ENCODE peak calls at places on chromosomes 11 and 22, in seven cellular contexts. One of them, this sample, is unnamed.

GRCh38 chr11:35714882-35715612 is 52.5 kb downstream of the TRIM44 start:
- DNase-seq in CD8-positive, alpha-beta T cell: no peak
- DNase-seq in heart right ventricle: no peak
- DNase-seq in A549: no peak
- DNase-seq in foreskin fibroblast: peak
- DNase-seq in neural progenitor cell: no peak
- DNase-seq in fibroblast of pulmonary artery: peak
- DNase-seq in this sample: peak

GRCh38 chr11:1574256-1575242 is 2.5 kb upstream of the DUSP8 start:
- DNase-seq in A549: peak
- DNase-seq in foreskin fibroblast: peak
- DNase-seq in heart right ventricle: peak
- DNase-seq in neural progenitor cell: peak
- DNase-seq in CD8-positive, alpha-beta T cell: peak
- DNase-seq in fibroblast of pulmonary artery: peak
- DNase-seq in this sample: peak

GRCh38 chr11:95363189-95363588 is 132.2 kb upstream of the SESN3 start:
- DNase-seq in foreskin fibroblast: no peak
- DNase-seq in CD8-positive, alpha-beta T cell: no peak
- DNase-seq in neural progenitor cell: no peak
- DNase-seq in A549: no peak
- DNase-seq in heart right ventricle: no peak
- DNase-seq in fibroblast of pulmonary artery: no peak
- DNase-seq in this sample: no peak

GRCh38 chr11:134675983-134676382 is 263.9 kb upstream of the B3GAT1 start:
- DNase-seq in fibroblast of pulmonary artery: no peak
- DNase-seq in heart right ventricle: no peak
- DNase-seq in foreskin fibroblast: no peak
- DNase-seq in CD8-positive, alpha-beta T cell: no peak
- DNase-seq in neural progenitor cell: no peak
- DNase-seq in A549: no peak
- DNase-seq in this sample: no peak

GRCh38 chr22:43440556-43440955 is 28.7 kb downstream of the MPPED1 start:
- DNase-seq in neural progenitor cell: no peak
- DNase-seq in A549: no peak
- DNase-seq in heart right ventricle: no peak
- DNase-seq in CD8-positive, alpha-beta T cell: no peak
- DNase-seq in fibroblast of pulmonary artery: no peak
- DNase-seq in foreskin fibroblast: no peak
- DNase-seq in this sample: no peak

GRCh38 chr22:32836286-32836859 is 34.9 kb downstream of the TIMP3 start:
- DNase-seq in foreskin fibroblast: no peak
- DNase-seq in heart right ventricle: no peak
- DNase-seq in fibroblast of pulmonary artery: peak
- DNase-seq in A549: peak
- DNase-seq in neural progenitor cell: peak
- DNase-seq in CD8-positive, alpha-beta T cell: no peak
- DNase-seq in this sample: no peak

GRCh38 chr11:84437129-84438123 is 1151.3 kb upstream of the CCDC90B start:
- DNase-seq in foreskin fibroblast: no peak
- DNase-seq in fibroblast of pulmonary artery: no peak
- DNase-seq in neural progenitor cell: peak
- DNase-seq in A549: peak
- DNase-seq in heart right ventricle: no peak
- DNase-seq in CD8-positive, alpha-beta T cell: no peak
- DNase-seq in this sample: peak

GRCh38 chr11:26297179-26297970 is 34.6 kb upstream of the ANO3 start:
- DNase-seq in foreskin fibroblast: peak
- DNase-seq in A549: peak
- DNase-seq in CD8-positive, alpha-beta T cell: no peak
- DNase-seq in neural progenitor cell: peak
- DNase-seq in heart right ventricle: no peak
- DNase-seq in fibroblast of pulmonary artery: peak
- DNase-seq in this sample: no peak

GRCh38 chr11:79122759-79123158 is 318.1 kb downstream of the TENM4 start:
- DNase-seq in neural progenitor cell: no peak
- DNase-seq in A549: peak
- DNase-seq in fibroblast of pulmonary artery: no peak
- DNase-seq in CD8-positive, alpha-beta T cell: no peak
- DNase-seq in foreskin fibroblast: no peak
- DNase-seq in heart right ventricle: no peak
- DNase-seq in this sample: no peak

GRCh38 chr11:20110908-20111669 is 49.2 kb downstream of the DBX1 start:
- DNase-seq in CD8-positive, alpha-beta T cell: peak
- DNase-seq in foreskin fibroblast: peak
- DNase-seq in A549: peak
- DNase-seq in heart right ventricle: no peak
- DNase-seq in neural progenitor cell: peak
- DNase-seq in fibroblast of pulmonary artery: peak
- DNase-seq in this sample: peak

GRCh38 chr22:27349456-27349855 is 452.1 kb downstream of the MN1 start:
- DNase-seq in A549: no peak
- DNase-seq in fibroblast of pulmonary artery: peak
- DNase-seq in heart right ventricle: no peak
- DNase-seq in neural progenitor cell: no peak
- DNase-seq in foreskin fibroblast: peak
- DNase-seq in CD8-positive, alpha-beta T cell: no peak
- DNase-seq in this sample: no peak

GRCh38 chr11:19577849-19578619 is 134.6 kb upstream of the NAV2 start:
- DNase-seq in foreskin fibroblast: peak
- DNase-seq in neural progenitor cell: no peak
- DNase-seq in fibroblast of pulmonary artery: peak
- DNase-seq in heart right ventricle: peak
- DNase-seq in CD8-positive, alpha-beta T cell: no peak
- DNase-seq in A549: no peak
- DNase-seq in this sample: no peak

GRCh38 chr22:42792909-42793847 is 63.9 kb downstream of the ARFGAP3 start:
- DNase-seq in A549: no peak
- DNase-seq in fibroblast of pulmonary artery: no peak
- DNase-seq in CD8-positive, alpha-beta T cell: no peak
- DNase-seq in foreskin fibroblast: no peak
- DNase-seq in heart right ventricle: no peak
- DNase-seq in neural progenitor cell: no peak
- DNase-seq in this sample: no peak

GRCh38 chr11:58770627-58771457 is 39.1 kb upstream of the GLYAT start:
- DNase-seq in foreskin fibroblast: peak
- DNase-seq in heart right ventricle: no peak
- DNase-seq in CD8-positive, alpha-beta T cell: no peak
- DNase-seq in A549: peak
- DNase-seq in neural progenitor cell: no peak
- DNase-seq in fibroblast of pulmonary artery: no peak
- DNase-seq in this sample: no peak

GRCh38 chr11:76185931-76186401 is 20.3 kb downstream of the WNT11 start:
- DNase-seq in foreskin fibroblast: peak
- DNase-seq in A549: no peak
- DNase-seq in CD8-positive, alpha-beta T cell: no peak
- DNase-seq in neural progenitor cell: no peak
- DNase-seq in heart right ventricle: peak
- DNase-seq in fibroblast of pulmonary artery: no peak
- DNase-seq in this sample: no peak

GRCh38 chr11:134566311-134566710 is 154.3 kb upstream of the B3GAT1 start:
- DNase-seq in A549: no peak
- DNase-seq in neural progenitor cell: no peak
- DNase-seq in heart right ventricle: no peak
- DNase-seq in foreskin fibroblast: no peak
- DNase-seq in CD8-positive, alpha-beta T cell: no peak
- DNase-seq in fibroblast of pulmonary artery: no peak
- DNase-seq in this sample: no peak

GRCh38 chr11:115617767-115618166 is 113.6 kb upstream of the CADM1 start:
- DNase-seq in A549: no peak
- DNase-seq in fibroblast of pulmonary artery: no peak
- DNase-seq in foreskin fibroblast: no peak
- DNase-seq in heart right ventricle: no peak
- DNase-seq in neural progenitor cell: no peak
- DNase-seq in CD8-positive, alpha-beta T cell: no peak
- DNase-seq in this sample: no peak

GRCh38 chr11:13338437-13339069 is 61.0 kb downstream of the BMAL1 start:
- DNase-seq in A549: peak
- DNase-seq in foreskin fibroblast: peak
- DNase-seq in fibroblast of pulmonary artery: peak
- DNase-seq in neural progenitor cell: no peak
- DNase-seq in heart right ventricle: no peak
- DNase-seq in CD8-positive, alpha-beta T cell: no peak
- DNase-seq in this sample: no peak

GRCh38 chr22:24184057-24184798 is 2.9 kb downstream of the SUSD2 start:
- DNase-seq in foreskin fibroblast: no peak
- DNase-seq in CD8-positive, alpha-beta T cell: no peak
- DNase-seq in neural progenitor cell: no peak
- DNase-seq in A549: no peak
- DNase-seq in heart right ventricle: no peak
- DNase-seq in fibroblast of pulmonary artery: no peak
- DNase-seq in this sample: no peak

GRCh38 chr11:70389191-70389590 is 9.1 kb upstream of the CTTN start:
- DNase-seq in CD8-positive, alpha-beta T cell: no peak
- DNase-seq in foreskin fibroblast: no peak
- DNase-seq in heart right ventricle: no peak
- DNase-seq in neural progenitor cell: no peak
- DNase-seq in A549: no peak
- DNase-seq in fibroblast of pulmonary artery: no peak
- DNase-seq in this sample: no peak

GRCh38 chr11:69011624-69012091 is 1.4 kb downstream of the MRGPRF start:
- DNase-seq in foreskin fibroblast: no peak
- DNase-seq in neural progenitor cell: no peak
- DNase-seq in A549: no peak
- DNase-seq in CD8-positive, alpha-beta T cell: no peak
- DNase-seq in fibroblast of pulmonary artery: no peak
- DNase-seq in heart right ventricle: no peak
- DNase-seq in this sample: no peak

GRCh38 chr11:69013009-69013951 is at the start of gene MRGPRF:
- DNase-seq in heart right ventricle: peak
- DNase-seq in A549: peak
- DNase-seq in neural progenitor cell: peak
- DNase-seq in CD8-positive, alpha-beta T cell: no peak
- DNase-seq in fibroblast of pulmonary artery: peak
- DNase-seq in foreskin fibroblast: peak
- DNase-seq in this sample: no peak

GRCh38 chr11:69010964-69011623 is 2.0 kb downstream of the MRGPRF start:
- DNase-seq in foreskin fibroblast: peak
- DNase-seq in heart right ventricle: peak
- DNase-seq in neural progenitor cell: peak
- DNase-seq in A549: peak
- DNase-seq in CD8-positive, alpha-beta T cell: no peak
- DNase-seq in fibroblast of pulmonary artery: peak
- DNase-seq in this sample: peak

GRCh38 chr11:69010361-69010891 is 2.6 kb downstream of the MRGPRF start:
- DNase-seq in neural progenitor cell: no peak
- DNase-seq in foreskin fibroblast: no peak
- DNase-seq in fibroblast of pulmonary artery: no peak
- DNase-seq in CD8-positive, alpha-beta T cell: no peak
- DNase-seq in heart right ventricle: no peak
- DNase-seq in A549: no peak
- DNase-seq in this sample: no peak

GRCh38 chr11:69012092-69013008 is 696 bp downstream of the MRGPRF start:
- DNase-seq in heart right ventricle: no peak
- DNase-seq in neural progenitor cell: peak
- DNase-seq in CD8-positive, alpha-beta T cell: no peak
- DNase-seq in foreskin fibroblast: peak
- DNase-seq in A549: no peak
- DNase-seq in fibroblast of pulmonary artery: no peak
- DNase-seq in this sample: no peak
- H3K4me3 ChIP-seq in heart right ventricle: peak
- H3K4me3 ChIP-seq in neural progenitor cell: peak
- H3K4me3 ChIP-seq in CD8-positive, alpha-beta T cell: no peak
- H3K4me3 ChIP-seq in foreskin fibroblast: peak
- H3K4me3 ChIP-seq in A549: no peak
- H3K4me3 ChIP-seq in fibroblast of pulmonary artery: peak
- H3K4me3 ChIP-seq in this sample: no peak

GRCh38 chr22:17079572-17079971 is 5.2 kb upstream of the IL17RA start:
- DNase-seq in A549: no peak
- DNase-seq in CD8-positive, alpha-beta T cell: no peak
- DNase-seq in neural progenitor cell: no peak
- DNase-seq in heart right ventricle: no peak
- DNase-seq in fibroblast of pulmonary artery: no peak
- DNase-seq in foreskin fibroblast: no peak
- DNase-seq in this sample: no peak
- TF ChIP-seq CTCF in A549: no peak
- TF ChIP-seq CTCF in CD8-positive, alpha-beta T cell: no peak
- TF ChIP-seq CTCF in neural progenitor cell: no peak
- TF ChIP-seq CTCF in heart right ventricle: no peak
- TF ChIP-seq CTCF in fibroblast of pulmonary artery: no peak
- TF ChIP-seq CTCF in foreskin fibroblast: no peak
- TF ChIP-seq CTCF in this sample: no peak

DNA sequence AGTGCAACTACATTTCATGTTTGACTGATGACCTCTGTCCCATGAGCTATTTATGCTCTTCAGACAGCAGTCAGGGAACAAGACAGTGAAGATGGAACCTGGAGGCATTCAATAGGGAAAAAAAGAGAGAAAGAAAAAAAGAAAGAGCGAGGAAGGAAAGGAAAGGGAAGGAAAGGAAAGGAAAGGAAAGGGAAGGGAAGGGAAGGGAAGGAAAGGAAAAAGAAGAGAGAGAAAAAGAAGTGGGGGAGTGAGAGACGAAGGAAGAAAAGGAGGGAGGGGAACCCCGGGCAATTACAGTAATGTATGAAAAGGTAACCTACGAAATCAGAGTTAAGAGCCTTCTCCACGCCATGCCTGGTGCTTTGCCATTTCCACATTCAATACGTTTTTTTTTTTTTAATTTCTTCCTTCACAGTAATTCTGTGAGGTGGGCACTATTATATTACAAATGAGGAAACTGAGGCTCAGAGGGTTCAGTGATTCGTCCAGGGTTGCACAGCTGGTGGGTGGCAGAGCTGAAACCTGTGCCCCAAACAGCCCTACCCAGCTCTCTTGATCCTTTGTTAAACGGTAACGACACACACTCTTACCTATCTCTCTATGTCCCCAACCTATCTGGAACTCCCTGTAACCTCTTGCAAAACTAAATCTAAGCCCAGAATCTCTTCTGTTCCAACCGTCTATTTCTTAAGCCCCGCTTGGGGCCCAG is 39.3 kb downstream of the ETS1 start:
- DNase-seq in A549: no peak
- DNase-seq in CD8-positive, alpha-beta T cell: no peak
- DNase-seq in neural progenitor cell: no peak
- DNase-seq in fibroblast of pulmonary artery: no peak
- DNase-seq in heart right ventricle: no peak
- DNase-seq in foreskin fibroblast: no peak
- DNase-seq in this sample: no peak
- H3K4me3 ChIP-seq in A549: no peak
- H3K4me3 ChIP-seq in CD8-positive, alpha-beta T cell: peak
- H3K4me3 ChIP-seq in neural progenitor cell: peak
- H3K4me3 ChIP-seq in fibroblast of pulmonary artery: peak
- H3K4me3 ChIP-seq in heart right ventricle: peak
- H3K4me3 ChIP-seq in foreskin fibroblast: peak
- H3K4me3 ChIP-seq in this sample: peak

GRCh38 chr11:102453286-102453797 is 777 bp upstream of the TMEM123 start:
- DNase-seq in foreskin fibroblast: no peak
- DNase-seq in heart right ventricle: no peak
- DNase-seq in CD8-positive, alpha-beta T cell: no peak
- DNase-seq in A549: no peak
- DNase-seq in neural progenitor cell: no peak
- DNase-seq in fibroblast of pulmonary artery: no peak
- DNase-seq in this sample: no peak
- TF ChIP-seq CTCF in foreskin fibroblast: no peak
- TF ChIP-seq CTCF in heart right ventricle: no peak
- TF ChIP-seq CTCF in CD8-positive, alpha-beta T cell: no peak
- TF ChIP-seq CTCF in A549: no peak
- TF ChIP-seq CTCF in neural progenitor cell: no peak
- TF ChIP-seq CTCF in fibroblast of pulmonary artery: no peak
- TF ChIP-seq CTCF in this sample: no peak

GRCh38 chr22:37776639-37777005 is 31.1 kb upstream of the GCAT start:
- DNase-seq in CD8-positive, alpha-beta T cell: no peak
- DNase-seq in heart right ventricle: no peak
- DNase-seq in A549: no peak
- DNase-seq in fibroblast of pulmonary artery: no peak
- DNase-seq in foreskin fibroblast: no peak
- DNase-seq in neural progenitor cell: no peak
- DNase-seq in this sample: no peak
- H3K4me3 ChIP-seq in CD8-positive, alpha-beta T cell: no peak
- H3K4me3 ChIP-seq in heart right ventricle: no peak
- H3K4me3 ChIP-seq in A549: no peak
- H3K4me3 ChIP-seq in fibroblast of pulmonary artery: no peak
- H3K4me3 ChIP-seq in foreskin fibroblast: no peak
- H3K4me3 ChIP-seq in neural progenitor cell: no peak
- H3K4me3 ChIP-seq in this sample: no peak

This sample was measured in GM06990.